ENCODE peak calls at places on chromosomes 7 and 10, in six cellular contexts. M is CD4-positive, alpha-beta T cell; Q is testis; Z is A673; X is prostate gland; H is small intestine. E is an unnamed sample.

GRCh38 chr7:36916116-36916515 is 191.8 kb upstream of the AOAH start:
- DNase-seq in M (no peak), Q (no peak), Z (no peak), X (no peak), H (no peak), E (no peak)

GRCh38 chr10:27699778-27700177 is 45.8 kb downstream of the MKX start:
- DNase-seq in M (no peak), Q (no peak), Z (no peak), X (no peak), H (no peak), E (no peak)

GRCh38 chr10:17510242-17510908 is 56.0 kb upstream of the ST8SIA6 start:
- DNase-seq in M (no peak), Q (no peak), Z (no peak), X (no peak), H (no peak), E (no peak)

GRCh38 chr7:153910604-153911003 is 141.6 kb upstream of the DPP6 start:
- DNase-seq in M (no peak), Q (no peak), Z (no peak), X (no peak), H (no peak), E (no peak)

GRCh38 chr7:28112467-28112866 is 68.1 kb downstream of the JAZF1 start:
- DNase-seq in M (no peak), Q (no peak), Z (no peak), X (no peak), H (no peak), E (no peak)

GRCh38 chr7:12328888-12329770 is 74.5 kb downstream of the VWDE start:
- DNase-seq in M (no peak), Q (no peak), Z (no peak), X (no peak), H (no peak), E (no peak)

GRCh38 chr7:111953611-111954010 is 252.6 kb downstream of the DOCK4 start:
- DNase-seq in M (no peak), Q (peak; percentile 24), Z (peak; percentile 69), X (peak; percentile 20), H (peak; percentile 3), E (no peak)

GRCh38 chr7:13309535-13309934 is 622.1 kb downstream of the ARL4A start:
- DNase-seq in M (no peak), Q (no peak), Z (no peak), X (no peak), H (no peak), E (no peak)

GRCh38 chr7:100829150-100829716 is 1.9 kb upstream of the EPHB4 start:
- DNase-seq in M (no peak), Q (no peak), Z (no peak), X (no peak), H (no peak), E (peak; percentile 44)

GRCh38 chr7:16609842-16610450 is 35.6 kb downstream of the ANKMY2 start:
- DNase-seq in M (no peak), Q (no peak), Z (no peak), X (no peak), H (peak; percentile 89), E (no peak)

GRCh38 chr10:5508786-5509185 is 9.4 kb upstream of the CALML5 start:
- DNase-seq in M (peak; percentile 4), Q (no peak), Z (no peak), X (no peak), H (no peak), E (no peak)

GRCh38 chr7:26467104-26467503 is 175.4 kb downstream of the SNX10 start:
- DNase-seq in M (no peak), Q (no peak), Z (no peak), X (no peak), H (no peak), E (no peak)

GRCh38 chr7:1948887-1949680 is 279.0 kb downstream of the ELFN1 start:
- DNase-seq in M (no peak), Q (no peak), Z (no peak), X (no peak), H (no peak), E (no peak)

DNA sequence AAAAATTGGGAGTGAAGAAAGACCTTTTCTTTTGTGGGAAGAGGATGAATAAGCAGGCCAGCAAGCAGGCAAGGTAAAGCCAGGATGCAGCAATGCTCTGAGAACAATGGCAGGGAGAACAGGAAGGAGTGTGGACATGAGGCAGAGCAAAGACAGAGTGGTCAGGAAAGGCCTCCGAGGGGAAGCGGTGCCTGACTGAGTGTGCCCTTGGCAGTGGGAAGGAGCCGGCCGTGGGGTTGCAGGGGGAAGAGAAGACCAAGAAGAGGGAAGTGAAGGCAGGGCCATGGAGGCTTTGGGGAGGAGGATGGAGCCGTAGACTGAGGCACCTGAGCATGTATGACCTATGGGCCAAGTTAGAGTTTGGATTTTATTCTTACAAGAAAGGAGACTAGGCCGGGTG is 21.9 kb upstream of the ZNF212 start:
- DNase-seq in M (no peak), Q (no peak), Z (no peak), X (no peak), H (no peak), E (no peak)
- H3K9me3 ChIP-seq in M (no peaks in the 10 kb centered on the region), Q (no peaks in the 10 kb centered on the region), Z (no peaks in the 10 kb centered on the region), X (no peaks in the 10 kb centered on the region), H (no peaks in the 10 kb centered on the region), E (no peaks in the 10 kb centered on the region)

DNA sequence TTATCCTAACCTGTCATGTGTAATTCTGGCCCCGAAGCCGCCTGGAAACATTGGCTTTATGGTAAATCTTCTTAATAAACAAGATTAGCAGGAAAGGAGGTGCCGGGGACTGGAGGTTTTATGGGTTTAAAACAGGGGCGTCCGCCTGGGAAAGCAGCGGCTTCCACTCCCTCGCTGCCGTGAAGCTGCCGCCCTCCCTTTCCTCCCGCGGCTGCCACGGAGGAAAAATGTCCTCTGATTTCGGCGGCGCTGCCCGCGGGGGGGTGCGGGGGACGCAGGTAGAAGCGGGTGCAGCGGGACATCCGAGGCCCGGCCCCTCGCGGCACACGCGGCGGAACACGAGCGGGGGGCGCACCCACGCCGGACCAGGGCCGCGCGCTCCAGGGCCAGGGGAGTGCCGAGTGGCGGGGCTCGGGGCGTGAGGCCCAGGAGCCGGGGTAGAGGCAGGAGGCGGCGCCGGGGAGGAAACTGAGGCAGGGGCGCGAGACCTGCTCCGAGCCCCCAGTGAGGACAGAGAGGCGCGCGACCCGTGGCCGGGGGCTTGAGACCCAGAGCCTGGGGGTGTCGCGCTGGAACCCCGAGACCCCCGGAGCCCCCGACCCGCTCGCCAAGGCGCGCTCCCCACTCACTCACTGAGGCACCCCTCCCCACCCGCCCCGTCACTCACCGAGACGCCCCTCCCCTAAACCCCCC is 978 bp downstream of the PTPRN2 start:
- DNase-seq in M (no peak), Q (no peak), Z (no peak), X (no peak), H (no peak), E (no peak)
- H3K9me3 ChIP-seq in M (no peaks in the 10 kb centered on the region), Q (no peaks in the 10 kb centered on the region), Z (no peaks in the 10 kb centered on the region), X (no peaks in the 10 kb centered on the region), H (no peaks in the 10 kb centered on the region), E (no peaks in the 10 kb centered on the region)

GRCh38 chr7:158209435-158209834 is 378.2 kb downstream of the PTPRN2 start:
- DNase-seq in M (no peak), Q (no peak), Z (no peak), X (no peak), H (no peak), E (no peak)
- H3K9me3 ChIP-seq in M (no peaks in the 10 kb centered on the region), Q (no peaks in the 10 kb centered on the region), Z (peaks cover 24% of the 10 kb centered on the region), X (no peaks in the 10 kb centered on the region), H (no peaks in the 10 kb centered on the region), E (no peaks in the 10 kb centered on the region)

GRCh38 chr10:3817002-3817401 is 32.0 kb upstream of the KLF6 start:
- DNase-seq in M (no peak), Q (no peak), Z (no peak), X (no peak), H (no peak), E (no peak)

GRCh38 chr10:3825244-3825643 is 40.2 kb upstream of the KLF6 start:
- DNase-seq in M (no peak), Q (no peak), Z (no peak), X (no peak), H (peak; percentile 100), E (peak; percentile 89)

GRCh38 chr10:3814832-3815209 is 29.8 kb upstream of the KLF6 start:
- DNase-seq in M (no peak), Q (no peak), Z (no peak), X (no peak), H (no peak), E (no peak)

GRCh38 chr10:3822541-3822940 is 37.5 kb upstream of the KLF6 start:
- DNase-seq in M (no peak), Q (no peak), Z (no peak), X (no peak), H (no peak), E (no peak)

GRCh38 chr10:3820255-3820654 is 35.2 kb upstream of the KLF6 start:
- DNase-seq in M (no peak), Q (no peak), Z (no peak), X (no peak), H (no peak), E (no peak)
- H3K9me3 ChIP-seq in M (no peaks in the 10 kb centered on the region), Q (no peaks in the 10 kb centered on the region), Z (no peaks in the 10 kb centered on the region), X (no peaks in the 10 kb centered on the region), H (no peaks in the 10 kb centered on the region), E (no peaks in the 10 kb centered on the region)

GRCh38 chr7:135183478-135183877 is 13.0 kb upstream of the CYREN start:
- DNase-seq in M (no peak), Q (no peak), Z (no peak), X (no peak), H (no peak), E (no peak)
- H3K9me3 ChIP-seq in M (peaks cover 42% of the 10 kb centered on the region), Q (no peaks in the 10 kb centered on the region), Z (peaks cover 17% of the 10 kb centered on the region), X (no peaks in the 10 kb centered on the region), H (peaks cover 4% of the 10 kb centered on the region), E (no peaks in the 10 kb centered on the region)

GRCh38 chr10:8295311-8295710 is 240.8 kb downstream of the GATA3 start:
- DNase-seq in M (no peak), Q (no peak), Z (no peak), X (no peak), H (no peak), E (no peak)
- H3K9me3 ChIP-seq in M (no peaks in the 10 kb centered on the region), Q (no peaks in the 10 kb centered on the region), Z (no peaks in the 10 kb centered on the region), X (no peaks in the 10 kb centered on the region), H (no peaks in the 10 kb centered on the region), E (no peaks in the 10 kb centered on the region)

E was measured in colonic mucosa.